ENCODE peak calls at places on chromosomes 6 and 20, in eight cellular contexts. I is endothelial cell of umbilical vein, W is sigmoid colon, Z is upper lobe of left lung, F is HCT116, B is IMR-90, U is lower leg skin, Y is tibial nerve. R is an unnamed sample.

GRCh38 chr20:63434599-63435378 is 37.7 kb downstream of the KCNQ2 start:
- DNase-seq in Z (peak; percentile 79), W (no peak), F (peak; percentile 63), U (peak; percentile 33), I (peak; percentile 80), Y (peak; percentile 36), B (peak; percentile 18), R (no peak)

GRCh38 chr6:135750081-135750480 is 101.4 kb upstream of the PDE7B start:
- DNase-seq in U (no peak), Z (no peak), F (no peak), Y (no peak), B (no peak), W (no peak), I (peak; percentile 40), R (no peak)

GRCh38 chr6:53741417-53741816 is 53.4 kb upstream of the LRRC1 start:
- DNase-seq in F (no peak), W (no peak), U (no peak), Z (no peak), I (no peak), B (no peak), Y (no peak), R (no peak)

GRCh38 chr6:45002390-45002789 is 325.7 kb upstream of the RUNX2 start:
- DNase-seq in W (no peak), Z (no peak), I (no peak), B (peak; percentile 0), U (no peak), Y (no peak), F (no peak), R (no peak)

GRCh38 chr6:128532110-128532509 is 11.7 kb upstream of the PTPRK start:
- DNase-seq in F (no peak), Y (no peak), Z (no peak), B (no peak), U (no peak), W (no peak), I (no peak), R (no peak)

GRCh38 chr6:42708096-42708495 is 14.3 kb downstream of the PRPH2 start:
- DNase-seq in W (no peak), I (no peak), F (no peak), Z (no peak), B (no peak), Y (no peak), U (no peak), R (no peak)

GRCh38 chr20:34052414-34052813 is 58.7 kb downstream of the RALY start:
- DNase-seq in Y (no peak), U (no peak), I (peak; percentile 27), Z (no peak), B (no peak), F (no peak), W (no peak), R (no peak)

GRCh38 chr20:54025166-54025835 is 45.1 kb downstream of the BCAS1 start:
- DNase-seq in U (no peak), Y (no peak), F (no peak), Z (no peak), I (no peak), B (no peak), W (no peak), R (no peak)

GRCh38 chr6:45026003-45026516 is 302.1 kb upstream of the RUNX2 start:
- DNase-seq in I (no peak), F (no peak), U (no peak), Y (no peak), Z (no peak), W (no peak), B (peak; percentile 53), R (no peak)

GRCh38 chr6:111871725-111872520 is 1.3 kb downstream of the FYN start:
- DNase-seq in Z (peak; percentile 11), F (no peak), Y (no peak), U (peak; percentile 58), I (peak; percentile 60), W (peak; percentile 72), B (peak; percentile 30), R (no peak)

GRCh38 chr6:13288969-13289391 is 39.4 kb downstream of the TBC1D7 start:
- DNase-seq in B (no peak), I (no peak), Z (no peak), Y (no peak), U (no peak), W (no peak), F (no peak), R (no peak)

GRCh38 chr20:50527068-50527605 is 17.0 kb downstream of the PTPN1 start:
- DNase-seq in F (no peak), I (no peak), U (no peak), Y (no peak), Z (no peak), W (no peak), B (peak; percentile 31), R (no peak)

GRCh38 chr20:50528129-50528528 is 17.9 kb downstream of the PTPN1 start:
- DNase-seq in W (no peak), F (no peak), U (no peak), Y (no peak), B (no peak), I (no peak), Z (no peak), R (no peak)

GRCh38 chr20:50532231-50532630 is 22.0 kb downstream of the PTPN1 start:
- DNase-seq in Y (no peak), I (no peak), Z (no peak), W (no peak), F (no peak), U (no peak), B (no peak), R (no peak)

GRCh38 chr20:50526403-50526989 is 16.3 kb downstream of the PTPN1 start:
- DNase-seq in U (no peak), I (peak; percentile 37), W (no peak), Z (no peak), Y (no peak), F (no peak), B (peak; percentile 33), R (no peak)

GRCh38 chr20:50528804-50529351 is 18.7 kb downstream of the PTPN1 start:
- DNase-seq in F (no peak), U (no peak), Z (no peak), W (no peak), Y (no peak), I (peak; percentile 50), B (peak; percentile 39), R (no peak)
- TF ChIP-seq CTCF in F (no peak), U (no peak), Z (no peak), W (no peak), Y (no peak), I (no peak), B (no peak), R (no peak)

DNA sequence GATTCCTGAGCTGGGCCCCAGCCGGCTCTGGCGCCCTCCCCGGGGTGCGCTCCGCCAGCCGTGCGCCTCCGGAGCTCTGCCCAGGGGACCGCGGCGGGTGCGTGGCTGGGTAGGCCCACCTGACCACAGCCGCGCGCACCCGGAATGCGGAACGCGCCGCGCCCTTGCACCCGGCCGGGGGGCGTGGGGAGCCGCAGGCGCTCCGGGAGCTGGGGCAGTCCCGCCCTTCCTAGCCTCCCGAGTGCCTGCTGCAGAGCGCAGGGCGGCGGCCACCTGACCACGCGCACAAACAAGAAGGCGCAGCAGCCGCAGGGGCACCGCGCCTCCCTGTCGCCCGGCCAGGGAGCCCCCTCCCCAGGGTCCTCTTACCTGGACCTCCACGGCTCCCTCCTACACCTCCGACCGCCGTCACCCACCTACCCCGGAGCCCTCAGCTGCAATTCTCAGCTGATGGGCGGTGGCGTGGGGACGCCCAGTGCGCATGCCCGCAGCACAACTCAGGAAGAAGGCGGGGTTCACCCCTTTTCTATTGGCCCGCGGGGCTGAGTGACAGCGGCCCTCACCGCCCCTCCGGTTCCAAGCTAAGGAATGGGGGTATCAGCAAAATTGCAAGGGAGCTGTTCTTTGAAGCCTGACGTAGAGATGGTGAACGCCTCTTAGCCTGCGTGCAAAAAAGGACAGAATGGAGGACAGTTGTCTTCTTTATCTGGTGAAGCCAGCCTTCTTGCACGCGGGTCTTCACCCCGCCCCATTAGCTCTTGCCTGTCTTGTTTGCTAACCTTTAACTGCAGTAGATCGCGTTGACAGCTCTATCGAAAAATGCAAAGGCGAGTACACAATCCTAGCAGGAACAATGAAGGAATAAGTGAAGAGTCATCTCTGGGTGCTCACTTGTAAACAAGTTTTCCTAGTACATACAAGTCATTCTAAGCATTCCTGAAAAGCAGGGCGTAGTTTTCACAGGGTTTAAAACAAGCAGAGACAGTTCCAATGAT is at the start of gene STX7:
- DNase-seq in I (peak; percentile 92), Z (peak; percentile 96), W (peak; percentile 94), Y (peak; percentile 79), F (peak; percentile 75), B (peak; percentile 81), U (peak; percentile 89), R (peak; percentile 95)
- TF ChIP-seq POLR2A in I (peak; percentile 93), Z (peak; percentile 94), W (peak; percentile 46), Y (peak; percentile 66), F (peak; percentile 66), B (no peak), U (no peak), R (peak; percentile 78)

GRCh38 chr20:22962567-22963439 is 72.3 kb upstream of the SSTR4 start:
- DNase-seq in F (no peak), I (no peak), B (no peak), U (no peak), W (no peak), Y (no peak), Z (no peak), R (no peak)
- TF ChIP-seq CTCF in F (no peak), I (no peak), B (no peak), U (no peak), W (no peak), Y (no peak), Z (no peak), R (no peak)

DNA sequence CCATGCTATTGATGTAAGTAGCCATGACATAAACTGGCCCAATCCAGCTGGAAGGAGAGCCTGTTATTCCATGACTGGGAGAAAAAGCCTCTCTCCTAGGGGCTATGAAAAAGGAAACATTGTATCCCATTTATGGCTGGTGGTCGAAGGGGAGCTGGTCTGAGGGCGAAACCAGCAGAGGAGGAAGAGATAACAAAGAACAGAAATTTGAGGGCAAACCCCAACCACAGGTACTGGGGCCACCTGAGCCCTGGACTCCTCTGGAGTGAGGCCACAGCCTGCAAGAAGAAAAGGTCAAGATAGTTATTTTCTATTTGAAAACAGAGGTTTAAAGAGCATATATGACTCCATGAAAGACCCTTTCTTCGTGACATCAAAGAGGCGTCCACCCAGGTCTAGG is 129.5 kb upstream of the CD93 start:
- DNase-seq in U (no peak), B (no peak), Z (no peak), F (no peak), W (no peak), Y (no peak), I (no peak), R (no peak)
- TF ChIP-seq POLR2A in U (no peak), B (no peak), Z (no peak), F (no peak), W (no peak), Y (no peak), I (no peak), R (no peak)

GRCh38 chr6:161228911-161229591 is 44.8 kb downstream of the AGPAT4 start:
- DNase-seq in Z (no peak), F (no peak), W (no peak), B (peak; percentile 95), I (peak; percentile 87), U (no peak), Y (no peak), R (no peak)
- TF ChIP-seq CTCF in Z (no peak), F (no peak), W (no peak), B (no peak), I (no peak), U (no peak), Y (no peak), R (no peak)